ENCODE peak calls at places on chromosomes 4 and X, in eight cellular contexts. M is A549, A is HL-60, T is DND-41, O is spleen, E is cardiac fibroblast, D is coronary artery, I is Calu3. L is an unnamed sample.

GRCh38 chrX:37491686-37492085 is 79.8 kb upstream of the LANCL3 start:
- DNase-seq in D (no peak), M (no peak), I (no peak), O (no peak), T (no peak), A (no peak), E (no peak), L (no peak)

GRCh38 chrX:17860179-17860780 is 818 bp downstream of the RAI2 start:
- DNase-seq in A (no peak), M (no peak), D (no peak), T (no peak), O (no peak), E (peak; percentile 4), I (no peak), L (peak; percentile 8)

GRCh38 chr4:47278631-47279030 is 184.9 kb downstream of the COMMD8 start:
- DNase-seq in E (no peak), D (no peak), I (no peak), A (peak; percentile 6), T (no peak), O (no peak), M (no peak), L (no peak)

GRCh38 chr4:42167709-42168108 is 15.3 kb upstream of the BEND4 start:
- DNase-seq in D (no peak), A (no peak), I (no peak), O (no peak), T (no peak), M (no peak), E (no peak), L (no peak)

GRCh38 chr4:64417974-64418373 is 8.7 kb upstream of the TECRL start:
- DNase-seq in T (no peak), A (no peak), I (no peak), E (peak; percentile 53), D (no peak), O (no peak), M (no peak), L (no peak)

GRCh38 chrX:79728421-79728820 is 286.1 kb upstream of the TBX22 start:
- DNase-seq in M (no peak), T (no peak), A (no peak), E (no peak), O (no peak), D (no peak), I (no peak), L (no peak)

GRCh38 chrX:110050386-110050785 is 47.5 kb downstream of the TMEM164 start:
- DNase-seq in D (no peak), O (no peak), T (no peak), M (no peak), A (no peak), I (no peak), E (no peak), L (no peak)

GRCh38 chr4:179755322-179755721 is 2313.1 kb upstream of the AGA start:
- DNase-seq in O (no peak), E (no peak), D (no peak), T (no peak), M (no peak), A (no peak), I (no peak), L (no peak)

DNA sequence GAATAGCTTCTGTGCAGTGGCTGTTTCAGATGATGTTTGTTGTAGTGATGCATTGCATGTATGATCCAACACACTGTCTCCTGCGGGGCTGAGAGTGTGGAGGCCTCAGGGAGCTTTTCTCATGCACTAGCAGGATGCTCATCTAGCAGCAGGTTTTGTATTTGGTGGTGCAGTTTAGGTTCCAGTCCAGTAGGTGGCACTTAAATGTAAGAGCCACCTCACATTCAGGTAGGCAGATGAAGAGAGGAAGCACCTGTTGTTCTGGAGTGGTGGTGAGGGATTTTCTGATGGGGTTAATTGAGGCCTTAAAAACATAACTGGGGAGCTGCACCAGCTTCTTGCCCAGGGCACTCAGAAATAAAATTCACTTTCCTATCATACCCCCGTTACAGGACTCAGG is 300.9 kb downstream of the SPIN4 start:
- DNase-seq in T (peak; percentile 25), A (peak; percentile 3), D (no peak), M (no peak), I (no peak), E (no peak), O (no peak), L (no peak)
- TF ChIP-seq CTCF in T (peak; percentile 62), A (no peak), D (no peak), M (no peak), I (no peak), E (no peak), O (no peak), L (no peak)

GRCh38 chrX:40539214-40540142 is 41.3 kb upstream of the ATP6AP2 start:
- DNase-seq in M (no peak), E (peak; percentile 72), D (no peak), O (peak; percentile 86), I (peak; percentile 2), A (peak; percentile 93), T (peak; percentile 60), L (peak; percentile 88)
- TF ChIP-seq CTCF in M (no peak), E (no peak), D (no peak), O (no peak), I (no peak), A (peak; percentile 36), T (peak; percentile 55), L (no peak)

DNA sequence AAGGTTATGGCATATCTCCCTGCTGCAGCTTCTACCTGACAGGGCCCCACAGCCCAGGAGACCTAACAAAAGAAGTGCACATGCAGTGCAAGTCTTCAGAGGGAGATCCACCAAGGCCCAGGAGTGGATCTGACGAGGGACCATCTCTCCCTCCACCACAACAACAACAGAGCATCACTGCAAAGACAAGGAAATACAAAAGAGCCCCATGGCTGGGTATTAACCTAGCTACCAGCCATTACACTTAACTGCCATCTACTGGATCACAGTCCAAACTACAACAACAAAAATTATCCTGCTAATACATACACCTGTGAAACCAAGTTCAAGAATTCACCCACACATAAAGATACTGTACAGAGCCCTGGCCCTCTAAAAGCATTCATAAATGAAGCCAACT is 280.2 kb upstream of the SLC7A11 start:
- DNase-seq in A (peak; percentile 29), O (no peak), E (peak; percentile 32), M (no peak), I (no peak), D (no peak), T (no peak), L (no peak)
- TF ChIP-seq CTCF in A (no peak), O (no peak), E (peak; percentile 58), M (no peak), I (no peak), D (no peak), T (peak; percentile 32), L (no peak)

GRCh38 chr4:158895797-158896442 is 127.1 kb downstream of the FNIP2 start:
- DNase-seq in D (no peak), E (peak; percentile 49), I (peak; percentile 23), M (no peak), A (no peak), O (no peak), T (no peak), L (no peak)
- TF ChIP-seq CTCF in D (no peak), E (peak; percentile 17), I (no peak), M (no peak), A (no peak), O (no peak), T (peak; percentile 6), L (no peak)

DNA sequence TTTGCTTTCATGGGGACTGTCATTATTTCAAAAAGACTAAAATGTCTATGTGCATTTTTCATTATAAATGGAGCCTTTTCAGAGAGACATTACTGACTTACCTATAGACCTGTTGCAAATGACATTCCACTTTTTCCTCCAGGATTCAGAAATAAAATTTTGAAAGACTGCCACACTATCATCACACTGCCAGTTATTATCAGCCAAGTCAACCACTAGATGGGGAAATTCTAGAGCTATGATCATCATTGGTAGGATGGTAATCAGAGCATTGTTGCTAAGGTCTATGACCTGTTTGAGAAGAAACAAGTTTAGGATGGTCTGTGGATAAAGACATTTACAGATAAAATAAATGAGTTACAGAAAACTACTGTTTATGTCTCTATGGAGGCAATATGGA is 22.5 kb downstream of the LRRC66 start:
- DNase-seq in D (no peak), E (no peak), I (no peak), M (no peak), A (no peak), T (no peak), O (no peak), L (no peak)
- TF ChIP-seq CTCF in D (no peak), E (no peak), I (no peak), M (no peak), A (no peak), T (no peak), O (no peak), L (no peak)

L was measured in activated CD8-positive, alpha-beta T cell treated with anti-CD3 and anti-CD28 coated beads for 36 hours.